ENCODE peak calls at places on chromosomes 5 and 9, in eight cellular contexts. P is hippocampal formation; M is bronchial epithelial cell; V is nucleus accumbens; G is A549; E is hypothalamus; C is activated naive CD4-positive, alpha-beta T cell treated with Interleukin-2 at 50 U/mL for 16 hours; K is stimulated activated CD8-positive, alpha-beta memory T cell treated with anti-CD3 and anti-CD28 coated beads, Interleukin-2, amount 100 ng/mL, for 48 hours. F is an unnamed sample.
A peak's percentile ranks its signal among the peaks of the same experiment; 100 is the strongest.

GRCh38 chr5:123456242-123456641 is 33.0 kb upstream of the CEP120 start:
- DNase-seq in P (no peak), M (no peak), V (no peak), G (no peak), E (no peak), C (no peak), K (no peak), F (no peak)

GRCh38 chr5:121251954-121252353 is 599.7 kb upstream of the FTMT start:
- DNase-seq in P (no peak), M (peak; percentile 94), V (no peak), G (peak; percentile 34), E (no peak), C (no peak), K (no peak), F (no peak)

GRCh38 chr9:129406278-129407225 is 214.3 kb downstream of the C9orf50 start:
- DNase-seq in P (no peak), M (peak; percentile 25), V (no peak), G (peak; percentile 62), E (no peak), C (no peak), K (no peak), F (no peak)

GRCh38 chr9:84397822-84398221 is 57.3 kb upstream of the SLC28A3 start:
- DNase-seq in P (no peak), M (peak; percentile 62), V (no peak), G (no peak), E (no peak), C (no peak), K (no peak), F (no peak)

GRCh38 chr5:88881566-88881965 is 1.4 kb downstream of the MEF2C start:
- DNase-seq in P (no peak), M (no peak), V (no peak), G (no peak), E (no peak), C (no peak), K (no peak), F (no peak)

GRCh38 chr5:132747693-132748440 is 641 bp downstream of the CCNI2 start:
- DNase-seq in P (no peak), M (no peak), V (no peak), G (no peak), E (no peak), C (peak; percentile 62), K (no peak), F (peak; percentile 63)

GRCh38 chr5:132012385-132013005 is 1.0 kb upstream of the ACSL6 start:
- DNase-seq in P (peak; percentile 22), M (peak; percentile 29), V (no peak), G (no peak), E (no peak), C (peak; percentile 13), K (no peak), F (peak; percentile 21)

GRCh38 chr5:9455826-9456434 is 89.9 kb downstream of the SEMA5A start:
- DNase-seq in P (no peak), M (no peak), V (no peak), G (no peak), E (no peak), C (no peak), K (no peak), F (no peak)

GRCh38 chr5:160421625-160422258 is at the start of gene PTTG1:
- DNase-seq in P (peak; percentile 82), M (peak; percentile 94), V (peak; percentile 87), G (peak; percentile 87), E (peak; percentile 53), C (peak; percentile 92), K (peak; percentile 89), F (peak; percentile 93)

GRCh38 chr5:42720242-42720641 is 36.4 kb upstream of the CCDC152 start:
- DNase-seq in P (no peak), M (no peak), V (no peak), G (no peak), E (no peak), C (no peak), K (no peak), F (peak; percentile 54)

GRCh38 chr5:179304466-179304865 is 40.8 kb downstream of the ADAMTS2 start:
- DNase-seq in P (no peak), M (no peak), V (no peak), G (no peak), E (no peak), C (no peak), K (no peak), F (no peak)

GRCh38 chr9:129102791-129103594 is 7.6 kb downstream of the CRAT start:
- DNase-seq in P (peak; percentile 25), M (peak; percentile 59), V (no peak), G (peak; percentile 85), E (no peak), C (no peak), K (no peak), F (peak; percentile 28)

GRCh38 chr5:176415240-176416122 is 858 bp downstream of the CLTB start:
- DNase-seq in P (no peak), M (peak; percentile 54), V (no peak), G (peak; percentile 81), E (no peak), C (no peak), K (no peak), F (no peak)

GRCh38 chr9:109771084-109771483 is 8.9 kb upstream of the PALM2AKAP2 start:
- DNase-seq in P (no peak), M (peak; percentile 69), V (no peak), G (no peak), E (no peak), C (no peak), K (no peak), F (no peak)

GRCh38 chr5:135441919-135442318 is 5.2 kb downstream of the DCANP1 start:
- DNase-seq in P (no peak), M (no peak), V (no peak), G (no peak), E (no peak), C (no peak), K (no peak), F (peak; percentile 4)

GRCh38 chr9:30012622-30013021 is 2371.8 kb upstream of the ACO1 start:
- DNase-seq in P (no peak), M (no peak), V (no peak), G (no peak), E (no peak), C (no peak), K (no peak), F (no peak)

GRCh38 chr5:177334155-177334551 is 17.3 kb downstream of the LMAN2 start:
- DNase-seq in P (no peak), M (no peak), V (no peak), G (no peak), E (no peak), C (no peak), K (no peak), F (no peak)

GRCh38 chr9:106062252-106062651 is 367.9 kb downstream of the TMEM38B start:
- DNase-seq in P (no peak), M (peak; percentile 70), V (no peak), G (no peak), E (no peak), C (no peak), K (no peak), F (no peak)